ENCODE peak calls at places on chromosome 17, in eight cellular contexts. One of them, this sample, is unnamed.

GRCh38 chr17:2237521-2237921 is 66.1 kb downstream of the SMG6 start:
- DNase-seq in heart left ventricle: peak; percentile 74
- DNase-seq in B cell: no peak
- DNase-seq in H9: no peak
- DNase-seq in CD14-positive monocyte: no peak
- DNase-seq in endodermal cell: no peak
- DNase-seq in fibroblast of lung: peak; percentile 89
- DNase-seq in mammary epithelial cell: peak; percentile 24
- DNase-seq in this sample: no peak

GRCh38 chr17:18158022-18158600 is 25.5 kb upstream of the ALKBH5 start:
- DNase-seq in CD14-positive monocyte: peak; percentile 94
- DNase-seq in B cell: peak; percentile 95
- DNase-seq in H9: peak; percentile 100
- DNase-seq in fibroblast of lung: peak; percentile 83
- DNase-seq in endodermal cell: peak; percentile 100
- DNase-seq in heart left ventricle: peak; percentile 93
- DNase-seq in mammary epithelial cell: peak; percentile 79
- DNase-seq in this sample: peak; percentile 94

GRCh38 chr17:32269377-32269776 is 3.7 kb downstream of the RHBDL3 start:
- DNase-seq in endodermal cell: peak; percentile 45
- DNase-seq in H9: no peak
- DNase-seq in mammary epithelial cell: no peak
- DNase-seq in B cell: no peak
- DNase-seq in heart left ventricle: no peak
- DNase-seq in fibroblast of lung: no peak
- DNase-seq in CD14-positive monocyte: no peak
- DNase-seq in this sample: no peak

GRCh38 chr17:63525190-63525946 is 2.2 kb downstream of the KCNH6 start:
- DNase-seq in mammary epithelial cell: no peak
- DNase-seq in H9: no peak
- DNase-seq in endodermal cell: no peak
- DNase-seq in heart left ventricle: no peak
- DNase-seq in CD14-positive monocyte: no peak
- DNase-seq in B cell: no peak
- DNase-seq in fibroblast of lung: no peak
- DNase-seq in this sample: no peak

GRCh38 chr17:77223642-77224420 is 83.1 kb downstream of the SEC14L1 start:
- DNase-seq in B cell: no peak
- DNase-seq in H9: no peak
- DNase-seq in fibroblast of lung: no peak
- DNase-seq in mammary epithelial cell: no peak
- DNase-seq in heart left ventricle: no peak
- DNase-seq in endodermal cell: no peak
- DNase-seq in CD14-positive monocyte: no peak
- DNase-seq in this sample: no peak

GRCh38 chr17:32525116-32525515 is 38.3 kb downstream of the CDK5R1 start:
- DNase-seq in fibroblast of lung: peak; percentile 18
- DNase-seq in CD14-positive monocyte: no peak
- DNase-seq in heart left ventricle: no peak
- DNase-seq in B cell: no peak
- DNase-seq in mammary epithelial cell: no peak
- DNase-seq in endodermal cell: no peak
- DNase-seq in H9: no peak
- DNase-seq in this sample: no peak

GRCh38 chr17:81556175-81556691 is 4.1 kb upstream of the FAAP100 start:
- DNase-seq in endodermal cell: no peak
- DNase-seq in B cell: no peak
- DNase-seq in CD14-positive monocyte: no peak
- DNase-seq in H9: no peak
- DNase-seq in mammary epithelial cell: no peak
- DNase-seq in heart left ventricle: no peak
- DNase-seq in fibroblast of lung: no peak
- DNase-seq in this sample: no peak

GRCh38 chr17:40326014-40326831 is 17.2 kb downstream of the RARA start:
- DNase-seq in B cell: peak; percentile 84
- DNase-seq in mammary epithelial cell: no peak
- DNase-seq in CD14-positive monocyte: peak; percentile 83
- DNase-seq in heart left ventricle: no peak
- DNase-seq in fibroblast of lung: no peak
- DNase-seq in H9: no peak
- DNase-seq in endodermal cell: no peak
- DNase-seq in this sample: peak; percentile 65

GRCh38 chr17:59287452-59287851 is 44.0 kb upstream of the YPEL2 start:
- DNase-seq in H9: no peak
- DNase-seq in mammary epithelial cell: peak; percentile 51
- DNase-seq in B cell: no peak
- DNase-seq in heart left ventricle: no peak
- DNase-seq in CD14-positive monocyte: peak; percentile 68
- DNase-seq in endodermal cell: no peak
- DNase-seq in fibroblast of lung: peak; percentile 13
- DNase-seq in this sample: no peak

GRCh38 chr17:77332981-77333685 is 192.4 kb downstream of the SEC14L1 start:
- DNase-seq in endodermal cell: no peak
- DNase-seq in B cell: no peak
- DNase-seq in H9: no peak
- DNase-seq in mammary epithelial cell: peak; percentile 90
- DNase-seq in fibroblast of lung: peak; percentile 86
- DNase-seq in heart left ventricle: peak; percentile 10
- DNase-seq in CD14-positive monocyte: no peak
- DNase-seq in this sample: peak; percentile 9

GRCh38 chr17:76314392-76315227 is 6.5 kb upstream of the QRICH2 start:
- DNase-seq in mammary epithelial cell: no peak
- DNase-seq in endodermal cell: no peak
- DNase-seq in H9: no peak
- DNase-seq in B cell: no peak
- DNase-seq in CD14-positive monocyte: no peak
- DNase-seq in heart left ventricle: no peak
- DNase-seq in fibroblast of lung: peak; percentile 14
- DNase-seq in this sample: no peak

GRCh38 chr17:37607637-37608368 is 1.4 kb downstream of the SYNRG start:
- DNase-seq in CD14-positive monocyte: no peak
- DNase-seq in H9: no peak
- DNase-seq in heart left ventricle: no peak
- DNase-seq in B cell: peak; percentile 54
- DNase-seq in endodermal cell: no peak
- DNase-seq in fibroblast of lung: no peak
- DNase-seq in mammary epithelial cell: no peak
- DNase-seq in this sample: peak; percentile 49

GRCh38 chr17:37124074-37124824 is 175.5 kb downstream of the AATF start:
- DNase-seq in B cell: peak; percentile 8
- DNase-seq in CD14-positive monocyte: no peak
- DNase-seq in endodermal cell: peak; percentile 69
- DNase-seq in H9: no peak
- DNase-seq in mammary epithelial cell: no peak
- DNase-seq in heart left ventricle: no peak
- DNase-seq in fibroblast of lung: peak; percentile 40
- DNase-seq in this sample: no peak

GRCh38 chr17:77952368-77952767 is 6.1 kb upstream of the TNRC6C start:
- DNase-seq in fibroblast of lung: no peak
- DNase-seq in CD14-positive monocyte: no peak
- DNase-seq in mammary epithelial cell: no peak
- DNase-seq in heart left ventricle: no peak
- DNase-seq in H9: no peak
- DNase-seq in B cell: no peak
- DNase-seq in endodermal cell: peak; percentile 34
- DNase-seq in this sample: no peak

GRCh38 chr17:68322630-68323029 is 31.3 kb downstream of the ARSG start:
- DNase-seq in H9: no peak
- DNase-seq in heart left ventricle: no peak
- DNase-seq in endodermal cell: no peak
- DNase-seq in B cell: no peak
- DNase-seq in CD14-positive monocyte: no peak
- DNase-seq in mammary epithelial cell: no peak
- DNase-seq in fibroblast of lung: no peak
- DNase-seq in this sample: no peak

GRCh38 chr17:29757788-29758187 is 135.1 kb upstream of the CORO6 start:
- DNase-seq in CD14-positive monocyte: no peak
- DNase-seq in endodermal cell: no peak
- DNase-seq in H9: no peak
- DNase-seq in B cell: peak; percentile 38
- DNase-seq in fibroblast of lung: no peak
- DNase-seq in mammary epithelial cell: no peak
- DNase-seq in heart left ventricle: no peak
- DNase-seq in this sample: no peak

GRCh38 chr17:51820252-51820651 is 338.3 kb downstream of the CA10 start:
- DNase-seq in fibroblast of lung: no peak
- DNase-seq in H9: no peak
- DNase-seq in heart left ventricle: no peak
- DNase-seq in mammary epithelial cell: peak; percentile 51
- DNase-seq in CD14-positive monocyte: no peak
- DNase-seq in endodermal cell: no peak
- DNase-seq in B cell: no peak
- DNase-seq in this sample: no peak

GRCh38 chr17:48642059-48642842 is 16.1 kb upstream of the HOXB9 start:
- DNase-seq in H9: peak; percentile 96
- DNase-seq in fibroblast of lung: no peak
- DNase-seq in heart left ventricle: no peak
- DNase-seq in mammary epithelial cell: no peak
- DNase-seq in endodermal cell: peak; percentile 94
- DNase-seq in CD14-positive monocyte: no peak
- DNase-seq in B cell: no peak
- DNase-seq in this sample: no peak

GRCh38 chr17:48643697-48644012 is 17.5 kb upstream of the HOXB9 start:
- DNase-seq in H9: no peak
- DNase-seq in mammary epithelial cell: no peak
- DNase-seq in B cell: no peak
- DNase-seq in heart left ventricle: no peak
- DNase-seq in CD14-positive monocyte: no peak
- DNase-seq in fibroblast of lung: no peak
- DNase-seq in endodermal cell: no peak
- DNase-seq in this sample: no peak

GRCh38 chr17:48641541-48642058 is 15.4 kb upstream of the HOXB9 start:
- DNase-seq in H9: no peak
- DNase-seq in mammary epithelial cell: no peak
- DNase-seq in fibroblast of lung: no peak
- DNase-seq in CD14-positive monocyte: no peak
- DNase-seq in heart left ventricle: no peak
- DNase-seq in endodermal cell: peak; percentile 78
- DNase-seq in B cell: no peak
- DNase-seq in this sample: no peak

GRCh38 chr17:48644159-48644558 is 18.0 kb upstream of the HOXB9 start:
- DNase-seq in fibroblast of lung: no peak
- DNase-seq in endodermal cell: peak; percentile 14
- DNase-seq in heart left ventricle: no peak
- DNase-seq in B cell: no peak
- DNase-seq in H9: no peak
- DNase-seq in CD14-positive monocyte: no peak
- DNase-seq in mammary epithelial cell: no peak
- DNase-seq in this sample: no peak

DNA sequence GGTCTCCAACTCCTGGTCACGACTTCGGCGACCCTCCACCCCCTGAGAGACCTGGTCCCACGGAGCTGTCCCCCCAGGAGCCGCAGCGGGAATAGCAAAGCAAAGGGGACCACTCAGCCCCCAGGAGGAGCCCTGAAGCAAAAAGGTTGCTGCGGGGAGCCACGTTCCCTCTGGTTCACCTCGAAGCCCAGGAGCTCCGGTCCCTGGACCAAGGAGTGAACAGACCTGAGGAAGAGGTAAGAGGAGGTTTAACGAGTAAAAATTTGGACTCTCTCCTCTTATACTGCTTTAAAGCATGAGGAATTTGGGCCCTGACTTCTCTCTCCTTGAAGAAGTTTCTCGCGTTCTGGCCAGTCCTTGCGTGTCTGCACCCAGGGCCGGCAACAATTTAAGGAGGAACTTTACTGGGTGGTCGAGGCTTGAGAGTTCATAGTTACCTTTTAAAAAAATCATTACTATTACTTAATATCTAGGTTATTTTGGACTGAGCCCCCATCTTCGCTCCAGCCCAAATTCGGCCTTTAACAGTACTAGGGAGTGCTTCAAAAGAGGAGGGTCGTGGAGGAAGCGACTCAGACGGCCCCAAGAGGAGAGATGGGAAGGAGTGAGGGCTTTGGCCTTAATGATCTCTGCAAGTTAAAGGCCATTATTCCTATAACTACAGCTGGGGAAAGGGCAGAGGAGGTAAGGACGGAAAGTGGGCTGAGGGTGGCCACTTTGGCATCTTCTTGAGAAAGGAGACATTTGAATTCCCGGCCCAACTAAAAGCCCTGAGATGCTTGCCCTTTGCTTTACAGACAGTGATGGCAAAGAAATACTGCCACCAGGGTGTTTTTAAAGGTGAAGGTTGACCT is 16.9 kb upstream of the HOXB9 start:
- DNase-seq in H9: no peak
- DNase-seq in endodermal cell: peak; percentile 49
- DNase-seq in mammary epithelial cell: no peak
- DNase-seq in heart left ventricle: no peak
- DNase-seq in B cell: no peak
- DNase-seq in fibroblast of lung: no peak
- DNase-seq in CD14-positive monocyte: no peak
- DNase-seq in this sample: no peak
- TF ChIP-seq CTCF in H9: no peak
- TF ChIP-seq CTCF in endodermal cell: no peak
- TF ChIP-seq CTCF in mammary epithelial cell: no peak
- TF ChIP-seq CTCF in heart left ventricle: no peak
- TF ChIP-seq CTCF in B cell: no peak
- TF ChIP-seq CTCF in fibroblast of lung: no peak
- TF ChIP-seq CTCF in CD14-positive monocyte: no peak
- TF ChIP-seq CTCF in this sample: no peak

GRCh38 chr17:42182927-42183734 is 2.1 kb downstream of the HCRT start:
- DNase-seq in heart left ventricle: no peak
- DNase-seq in B cell: no peak
- DNase-seq in endodermal cell: no peak
- DNase-seq in fibroblast of lung: peak; percentile 50
- DNase-seq in H9: no peak
- DNase-seq in mammary epithelial cell: peak; percentile 16
- DNase-seq in CD14-positive monocyte: no peak
- DNase-seq in this sample: no peak
- TF ChIP-seq CTCF in heart left ventricle: no peak
- TF ChIP-seq CTCF in B cell: peak; percentile 9
- TF ChIP-seq CTCF in endodermal cell: no peak
- TF ChIP-seq CTCF in fibroblast of lung: no peak
- TF ChIP-seq CTCF in H9: no peak
- TF ChIP-seq CTCF in mammary epithelial cell: no peak
- TF ChIP-seq CTCF in CD14-positive monocyte: no peak
- TF ChIP-seq CTCF in this sample: no peak

DNA sequence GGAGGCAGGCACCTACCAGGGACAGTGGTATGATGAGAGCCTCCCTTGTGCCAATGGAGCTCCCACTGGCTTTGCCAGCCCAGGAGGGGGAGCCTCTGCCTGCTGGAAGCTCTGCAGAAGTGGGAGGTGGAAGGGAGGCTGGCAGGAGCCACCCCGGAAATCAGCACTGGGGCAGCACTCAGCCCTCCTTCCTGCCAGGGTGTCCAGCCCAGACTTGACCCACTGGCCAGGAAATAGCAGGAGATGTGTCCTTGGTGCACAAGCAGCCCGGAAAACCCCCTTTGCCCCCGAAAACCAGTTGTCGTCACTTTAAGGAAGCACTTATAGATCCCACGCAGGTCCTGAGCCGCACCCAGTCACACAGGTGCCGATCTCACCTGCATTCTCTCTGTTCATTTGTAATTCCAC is 49.3 kb upstream of the CACNG4 start:
- DNase-seq in endodermal cell: peak; percentile 81
- DNase-seq in mammary epithelial cell: peak; percentile 64
- DNase-seq in heart left ventricle: no peak
- DNase-seq in fibroblast of lung: no peak
- DNase-seq in H9: peak; percentile 71
- DNase-seq in CD14-positive monocyte: no peak
- DNase-seq in B cell: no peak
- DNase-seq in this sample: no peak
- TF ChIP-seq CTCF in endodermal cell: peak; percentile 64
- TF ChIP-seq CTCF in mammary epithelial cell: peak; percentile 74
- TF ChIP-seq CTCF in heart left ventricle: peak; percentile 6
- TF ChIP-seq CTCF in fibroblast of lung: no peak
- TF ChIP-seq CTCF in H9: peak; percentile 57
- TF ChIP-seq CTCF in CD14-positive monocyte: no peak
- TF ChIP-seq CTCF in B cell: no peak
- TF ChIP-seq CTCF in this sample: no peak

GRCh38 chr17:47851764-47852112 is 775 bp upstream of the SP6 start:
- DNase-seq in H9: peak; percentile 79
- DNase-seq in endodermal cell: peak; percentile 84
- DNase-seq in B cell: no peak
- DNase-seq in heart left ventricle: no peak
- DNase-seq in fibroblast of lung: no peak
- DNase-seq in mammary epithelial cell: no peak
- DNase-seq in CD14-positive monocyte: no peak
- DNase-seq in this sample: no peak
- TF ChIP-seq CTCF in H9: no peak
- TF ChIP-seq CTCF in endodermal cell: no peak
- TF ChIP-seq CTCF in B cell: no peak
- TF ChIP-seq CTCF in heart left ventricle: no peak
- TF ChIP-seq CTCF in fibroblast of lung: no peak
- TF ChIP-seq CTCF in mammary epithelial cell: no peak
- TF ChIP-seq CTCF in CD14-positive monocyte: no peak
- TF ChIP-seq CTCF in this sample: no peak

This sample was measured in GM13976.